ENCODE peak calls at places on chromosomes 13 and 19, in six cellular contexts. C, R, A, V, D and G are unnamed samples.

GRCh38 chr13:77544365-77544764 is 8.9 kb downstream of the SCEL start:
- DNase-seq in D (no peak), C (peak), R (no peak), A (no peak), V (peak), G (no peak)

GRCh38 chr19:34577056-34577455 is 95.5 kb downstream of the WTIP start:
- DNase-seq in C (no peak), V (no peak), D (no peak), A (no peak), R (no peak), G (no peak)

GRCh38 chr13:111897178-111897845 is 169.6 kb upstream of the SOX1 start:
- DNase-seq in A (peak), V (no peak), C (no peak), D (no peak), R (no peak), G (no peak)

GRCh38 chr13:59774511-59774911 is 389.2 kb downstream of the DIAPH3 start:
- DNase-seq in C (no peak), V (peak), D (no peak), A (no peak), R (no peak), G (no peak)

GRCh38 chr13:23923031-23923430 is 25.7 kb upstream of the C1QTNF9B start:
- DNase-seq in V (no peak), C (no peak), D (no peak), A (no peak), R (no peak), G (no peak)

GRCh38 chr19:44476559-44477408 is 23.5 kb downstream of the ZNF180 start:
- DNase-seq in A (no peak), D (no peak), R (no peak), C (no peak), V (peak), G (peak)

GRCh38 chr19:55527197-55528029 is 9.5 kb downstream of the SBK2 start:
- DNase-seq in C (no peak), R (no peak), A (no peak), V (no peak), D (no peak), G (no peak)

GRCh38 chr19:8392017-8392591 is 1.9 kb downstream of the RAB11B start:
- DNase-seq in R (no peak), C (peak), V (peak), A (no peak), D (no peak), G (no peak)

GRCh38 chr19:1874554-1875185 is 10.6 kb downstream of the ABHD17A start:
- DNase-seq in C (peak), R (no peak), V (no peak), A (no peak), D (no peak), G (peak)

GRCh38 chr19:13154241-13154778 is 4.1 kb downstream of the IER2 start:
- DNase-seq in R (peak), A (peak), D (peak), V (peak), C (peak), G (peak)

GRCh38 chr19:47209323-47210179 is 21.4 kb downstream of the BBC3 start:
- DNase-seq in V (peak), D (no peak), C (peak), R (no peak), A (no peak), G (peak)

GRCh38 chr13:80168089-80168850 is 172.7 kb downstream of the SPRY2 start:
- DNase-seq in A (no peak), R (no peak), D (no peak), C (no peak), V (peak), G (no peak)

GRCh38 chr13:98975822-98976261 is 2.0 kb downstream of the DOCK9 start:
- DNase-seq in R (no peak), D (no peak), V (peak), C (no peak), A (no peak), G (peak)

GRCh38 chr13:61608138-61608537 is 192.5 kb upstream of the PCDH20 start:
- DNase-seq in V (no peak), A (no peak), C (no peak), R (no peak), D (no peak), G (no peak)

GRCh38 chr13:110409581-110409992 is 102.5 kb downstream of the COL4A2 start:
- DNase-seq in C (no peak), A (peak), D (no peak), R (no peak), V (no peak), G (no peak)